ENCODE peak calls at places on chromosomes 11 and 22, in four cellular contexts. K is HepG2, O is K562, P is H1. J is an unnamed sample.

GRCh38 chr11:110991621-110992355 is 253.7 kb upstream of the POU2AF2 start:
- DNase-seq in K (no peak), O (no peak), P (no peak), J (no peak)

GRCh38 chr11:67381244-67381972 is 8.0 kb upstream of the CLCF1 start:
- DNase-seq in K (no peak), O (no peak), P (no peak), J (no peak)

GRCh38 chr11:109208116-109208515 is 213.9 kb upstream of the C11orf87 start:
- DNase-seq in K (no peak), O (no peak), P (no peak), J (no peak)

GRCh38 chr22:25068701-25069100 is 116.2 kb downstream of the KIAA1671 start:
- DNase-seq in K (no peak), O (no peak), P (no peak), J (no peak)

GRCh38 chr22:42994917-42995562 is 19.9 kb downstream of the PACSIN2 start:
- DNase-seq in K (peak; percentile 98), O (no peak), P (no peak), J (peak; percentile 46)

GRCh38 chr11:115256326-115257197 is 247.7 kb downstream of the CADM1 start:
- DNase-seq in K (no peak), O (no peak), P (no peak), J (peak; percentile 21)

GRCh38 chr11:29937526-29937925 is 79.3 kb downstream of the KCNA4 start:
- DNase-seq in K (no peak), O (no peak), P (no peak), J (no peak)

GRCh38 chr11:4851033-4851432 is 2.0 kb upstream of the OR51S1 start:
- DNase-seq in K (no peak), O (no peak), P (no peak), J (no peak)

GRCh38 chr11:129061466-129062194 is 119.0 kb upstream of the TP53AIP1 start:
- DNase-seq in K (no peak), O (no peak), P (no peak), J (no peak)

GRCh38 chr11:45407226-45407625 is 121.1 kb upstream of the SYT13 start:
- DNase-seq in K (no peak), O (no peak), P (no peak), J (no peak)

GRCh38 chr22:31607696-31608095 is 54.3 kb downstream of the PISD start:
- DNase-seq in K (no peak), O (no peak), P (no peak), J (no peak)
- TF ChIP-seq ATF2 in K (no peak), O (no peak), P (no peak), J (no peak)

GRCh38 chr11:75380716-75381420 is 18.4 kb upstream of the RPS3 start:
- DNase-seq in K (peak; percentile 60), O (no peak), P (no peak), J (no peak)

GRCh38 chr11:75387742-75388294 is 11.5 kb upstream of the RPS3 start:
- DNase-seq in K (no peak), O (no peak), P (no peak), J (no peak)

GRCh38 chr11:75383246-75383645 is 16.1 kb upstream of the RPS3 start:
- DNase-seq in K (no peak), O (no peak), P (no peak), J (no peak)

GRCh38 chr11:75386912-75387311 is 12.4 kb upstream of the RPS3 start:
- DNase-seq in K (no peak), O (no peak), P (peak; percentile 29), J (no peak)

GRCh38 chr11:75384438-75385080 is 14.8 kb upstream of the RPS3 start:
- DNase-seq in K (peak; percentile 50), O (peak; percentile 84), P (peak; percentile 51), J (no peak)
- TF ChIP-seq JUND in K (no peak), O (peak; percentile 41), P (no peak), J (no peak)

GRCh38 chr11:102990145-102990544 is 34.6 kb upstream of the MMP13 start:
- DNase-seq in K (no peak), O (no peak), P (no peak), J (no peak)
- TF ChIP-seq ATF2 in K (no peak), O (no peak), P (no peak), J (no peak)

DNA sequence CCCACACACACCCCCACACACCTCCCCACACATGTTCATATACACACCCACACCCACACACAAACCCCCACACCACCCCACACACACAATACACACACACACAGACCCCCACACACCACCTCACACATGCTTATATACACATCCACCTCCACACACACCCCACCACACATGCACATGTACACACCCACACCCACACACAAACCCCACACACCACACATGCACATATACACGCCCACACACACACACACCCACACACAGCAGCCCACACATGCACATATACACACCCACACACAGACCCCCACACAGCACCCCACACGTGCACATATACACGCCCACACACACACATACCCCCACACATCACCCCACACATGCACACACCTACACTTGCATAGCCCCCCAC is 29.1 kb downstream of the KCNC1 start:
- DNase-seq in K (no peak), O (no peak), P (no peak), J (no peak)
- TF ChIP-seq JUND in K (no peak), O (no peak), P (no peak), J (no peak)

GRCh38 chr11:2791139-2791520 is 91.3 kb upstream of the KCNQ1OT1 start:
- DNase-seq in K (no peak), O (no peak), P (no peak), J (no peak)
- TF ChIP-seq ATF2 in K (no peak), O (no peak), P (no peak), J (no peak)

GRCh38 chr22:48536691-48537591 is 1290.7 kb downstream of the BRD1 start:
- DNase-seq in K (no peak), O (no peak), P (no peak), J (no peak)
- TF ChIP-seq JUND in K (no peak), O (no peak), P (no peak), J (no peak)

DNA sequence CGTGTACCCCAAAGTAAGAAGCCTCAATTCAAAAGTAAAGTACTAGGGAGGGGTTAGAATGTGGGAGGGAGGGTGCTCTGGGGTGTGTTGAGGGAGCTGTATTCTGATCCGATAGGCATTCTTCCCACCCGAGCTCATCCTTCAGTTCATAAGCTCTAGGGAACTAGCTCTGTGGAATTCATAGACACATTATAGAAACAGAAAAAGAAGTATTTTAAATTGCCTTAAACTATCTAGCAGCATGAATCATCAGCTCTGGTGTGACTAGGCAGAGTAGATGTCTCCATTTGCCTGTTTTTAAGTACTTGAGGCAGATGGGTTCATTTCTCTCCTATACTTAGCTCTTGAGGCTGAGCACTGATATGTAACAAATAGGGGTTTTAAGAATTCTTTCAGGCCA is 7.3 kb upstream of the SGSM3 start:
- DNase-seq in K (no peak), O (no peak), P (no peak), J (no peak)
- TF ChIP-seq ATF2 in K (no peak), O (no peak), P (no peak), J (no peak)

DNA sequence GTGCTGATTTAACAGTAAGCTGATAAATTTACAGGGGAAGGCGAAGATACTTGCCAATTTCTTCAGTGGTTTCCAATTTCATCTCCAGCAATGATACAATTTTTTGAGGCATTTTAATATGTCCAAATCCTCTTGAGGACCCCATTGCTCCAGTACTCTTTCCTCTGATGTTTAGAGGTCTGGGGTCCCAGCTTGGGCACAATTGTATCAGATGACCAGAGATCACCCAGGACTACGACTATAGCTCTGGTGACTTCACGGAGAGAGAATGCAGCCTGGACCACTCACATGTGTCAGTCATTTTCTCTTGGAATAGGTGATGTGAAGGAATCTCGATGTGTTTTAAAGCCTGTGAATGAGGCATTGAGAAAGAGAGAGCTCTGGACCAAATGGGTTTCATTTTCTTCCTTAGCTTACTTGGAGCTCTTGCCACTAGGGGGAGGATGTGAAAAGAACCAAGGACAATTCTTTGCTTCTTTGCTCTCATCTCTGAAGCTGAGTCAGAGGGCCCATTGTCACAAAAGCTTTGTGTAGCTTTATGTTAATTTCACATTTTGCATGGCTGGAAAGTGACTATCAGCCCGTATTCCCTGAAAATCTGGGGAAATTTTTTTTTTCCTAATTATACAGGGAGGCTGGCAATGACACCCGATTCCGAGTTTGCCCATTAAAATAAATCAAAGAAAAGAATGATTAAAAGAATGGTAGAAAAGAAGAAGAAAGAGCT is 6.7 kb upstream of the CCDC90B start:
- DNase-seq in K (peak; percentile 57), O (peak; percentile 35), P (peak; percentile 31), J (no peak)
- TF ChIP-seq JUND in K (no peak), O (no peak), P (peak; percentile 85), J (no peak)

DNA sequence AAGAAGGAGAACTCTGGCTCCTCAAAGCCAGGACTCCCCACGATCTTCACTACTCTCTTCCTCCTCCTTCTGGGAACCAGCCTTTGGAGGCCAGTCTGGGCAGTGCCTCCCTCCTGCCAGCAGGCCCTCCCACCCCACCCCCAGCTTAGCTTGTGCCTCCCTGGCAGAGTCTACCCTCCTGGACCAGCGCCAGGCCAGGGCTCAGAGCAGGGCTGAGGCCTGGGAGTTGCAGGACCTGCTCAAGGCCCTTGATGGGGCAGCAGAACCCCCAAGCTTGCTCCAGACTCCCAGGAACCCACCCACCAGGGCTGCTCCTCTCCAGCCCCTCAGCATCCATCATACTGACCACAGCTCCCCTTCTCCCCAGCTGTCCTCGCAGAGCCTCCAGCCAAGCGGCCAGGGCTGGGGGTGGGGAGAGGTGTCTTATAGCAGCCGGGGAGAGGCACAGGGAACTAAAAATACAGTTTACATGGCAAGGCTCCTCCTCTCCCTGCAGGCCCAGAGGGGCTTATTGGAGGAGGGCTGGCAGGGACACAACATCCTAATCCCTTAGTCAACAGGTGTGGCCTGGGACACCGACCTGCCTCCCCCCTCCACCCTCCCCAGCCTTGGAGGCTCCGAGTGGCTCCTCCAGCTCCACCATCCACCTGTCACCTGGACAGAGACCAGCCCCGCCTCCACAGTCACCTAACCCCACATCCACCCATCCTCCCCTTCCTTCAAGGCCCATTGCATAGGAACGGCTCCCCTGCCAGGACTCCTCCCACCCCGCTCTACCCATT is 5.2 kb upstream of the MB start:
- DNase-seq in K (no peak), O (no peak), P (no peak), J (no peak)
- TF ChIP-seq ATF2 in K (no peak), O (no peak), P (no peak), J (no peak)

J was measured in GM12878.